ENCODE peak calls at places on chromosomes 3 and 15, in seven cellular contexts. Y is islet precursor cell; B is activated CD4-positive, alpha-beta T cell treated with anti-CD3 and anti-CD28 coated beads, Interleukin-2, amount 50 U/mL, for 1 hour; I is activated naive CD4-positive, alpha-beta T cell; F is AG10803; U is HS-27A; Z is HuH-7.5. N is an unnamed sample.

GRCh38 chr3:158600787-158601186 is 29.8 kb downstream of the MLF1 start:
- DNase-seq in Y (no peak), B (no peak), I (no peak), F (no peak), U (no peak), Z (no peak), N (no peak)

GRCh38 chr15:98968576-98968975 is 39.0 kb downstream of the PGPEP1L start:
- DNase-seq in Y (no peak), B (no peak), I (no peak), F (no peak), U (no peak), Z (no peak), N (no peak)

GRCh38 chr3:173257797-173258196 is 116.8 kb upstream of the SPATA16 start:
- DNase-seq in Y (no peak), B (no peak), I (no peak), F (no peak), U (no peak), Z (no peak), N (no peak)

GRCh38 chr3:10055097-10055496 is 28.9 kb downstream of the FANCD2 start:
- DNase-seq in Y (no peak), B (no peak), I (no peak), F (no peak), U (no peak), Z (no peak), N (no peak)

GRCh38 chr15:87863152-87863551 is 393.4 kb downstream of the NTRK3 start:
- DNase-seq in Y (no peak), B (no peak), I (no peak), F (no peak), U (no peak), Z (no peak), N (no peak)

GRCh38 chr15:81117136-81117535 is 16.9 kb upstream of the CFAP161 start:
- DNase-seq in Y (no peak), B (no peak), I (no peak), F (peak), U (no peak), Z (no peak), N (no peak)

GRCh38 chr3:166962911-166963310 is 417.2 kb downstream of the ZBBX start:
- DNase-seq in Y (no peak), B (no peak), I (no peak), F (no peak), U (no peak), Z (no peak), N (no peak)

GRCh38 chr3:64552160-64552559 is 135.6 kb downstream of the ADAMTS9 start:
- DNase-seq in Y (no peak), B (no peak), I (no peak), F (no peak), U (no peak), Z (peak), N (no peak)

GRCh38 chr15:77710637-77711036 is 77.9 kb upstream of the LINGO1 start:
- DNase-seq in Y (no peak), B (no peak), I (no peak), F (no peak), U (no peak), Z (no peak), N (no peak)

GRCh38 chr15:63238796-63239195 is 38.6 kb upstream of the APH1B start:
- DNase-seq in Y (no peak), B (no peak), I (no peak), F (peak), U (peak), Z (no peak), N (no peak)

GRCh38 chr3:5294360-5294759 is 106.9 kb downstream of the EDEM1 start:
- DNase-seq in Y (peak), B (no peak), I (no peak), F (peak), U (no peak), Z (no peak), N (no peak)

GRCh38 chr3:65044401-65044800 is 356.6 kb upstream of the ADAMTS9 start:
- DNase-seq in Y (no peak), B (no peak), I (no peak), F (no peak), U (no peak), Z (no peak), N (no peak)

GRCh38 chr3:14360123-14360881 is 42.1 kb upstream of the SLC6A6 start:
- DNase-seq in Y (no peak), B (no peak), I (no peak), F (peak), U (no peak), Z (no peak), N (no peak)

GRCh38 chr3:117531078-117531477 is 821.5 kb downstream of the TUSC7 start:
- DNase-seq in Y (no peak), B (no peak), I (no peak), F (no peak), U (no peak), Z (no peak), N (no peak)